ENCODE peak calls at places on chromosomes 7 and 10, in nine cellular contexts. V is right atrium auricular region; P is aorta; C is uterus; R is trophoblast cell; J is spleen; Y is CD8-positive, alpha-beta memory T cell; I is IMR-90; N is left ventricle myocardium inferior. T is an unnamed sample.

GRCh38 chr10:35546824-35547225 is 58.3 kb upstream of the GJD4 start:
- DNase-seq in N (no peak), P (no peak), C (no peak), V (no peak), Y (no peak), I (peak; percentile 61), R (peak; percentile 84), J (no peak), T (no peak)

GRCh38 chr10:133421336-133422222 is 2.8 kb downstream of the SPRN start:
- DNase-seq in V (peak; percentile 48), C (no peak), N (no peak), Y (no peak), P (peak; percentile 65), I (no peak), J (peak; percentile 74), R (no peak), T (no peak)

GRCh38 chr7:66099232-66099550 is 15.5 kb upstream of the CRCP start:
- DNase-seq in J (no peak), N (no peak), P (no peak), R (no peak), I (no peak), Y (no peak), C (peak; percentile 51), V (no peak), T (no peak)

GRCh38 chr7:103613655-103614642 is 167.9 kb upstream of the SLC26A5 start:
- DNase-seq in P (no peak), N (no peak), C (no peak), V (no peak), I (no peak), R (no peak), Y (no peak), J (no peak), T (no peak)

GRCh38 chr7:127799535-127800305 is 147.7 kb downstream of the SND1 start:
- DNase-seq in V (no peak), I (no peak), C (no peak), N (no peak), Y (no peak), R (no peak), J (no peak), P (no peak), T (no peak)

GRCh38 chr10:86263907-86264306 is 102.7 kb downstream of the GRID1 start:
- DNase-seq in C (peak; percentile 1), P (no peak), Y (no peak), J (peak; percentile 61), I (no peak), V (no peak), R (no peak), N (no peak), T (peak; percentile 19)

GRCh38 chr10:44619975-44620374 is 235.1 kb upstream of the CXCL12 start:
- DNase-seq in C (no peak), V (no peak), I (no peak), P (no peak), N (no peak), Y (no peak), R (no peak), J (no peak), T (no peak)

GRCh38 chr7:24827027-24827426 is 69.8 kb upstream of the GSDME start:
- DNase-seq in J (no peak), V (no peak), N (no peak), I (no peak), P (no peak), R (peak; percentile 27), Y (no peak), C (no peak), T (no peak)

GRCh38 chr10:112132429-112132828 is 51.1 kb downstream of the GPAM start:
- DNase-seq in J (no peak), R (no peak), Y (no peak), C (no peak), N (no peak), P (no peak), I (no peak), V (no peak), T (no peak)

GRCh38 chr7:28166982-28167715 is 13.4 kb downstream of the JAZF1 start:
- DNase-seq in R (no peak), J (no peak), Y (no peak), C (no peak), N (no peak), I (peak; percentile 31), V (no peak), P (no peak), T (no peak)

GRCh38 chr10:128150045-128150493 is 23.8 kb upstream of the MKI67 start:
- DNase-seq in P (peak; percentile 85), Y (peak; percentile 74), N (peak; percentile 38), V (no peak), J (peak; percentile 94), I (peak; percentile 51), C (no peak), R (peak; percentile 80), T (peak; percentile 92)

GRCh38 chr10:125102821-125103220 is 57.5 kb downstream of the CTBP2 start:
- DNase-seq in J (peak; percentile 56), I (no peak), Y (no peak), N (no peak), P (no peak), R (peak; percentile 28), V (no peak), C (no peak), T (no peak)

GRCh38 chr10:125102216-125102615 is 58.1 kb downstream of the CTBP2 start:
- DNase-seq in R (no peak), C (no peak), Y (no peak), P (peak; percentile 31), N (no peak), J (peak; percentile 74), I (peak; percentile 81), V (no peak), T (no peak)

GRCh38 chr10:125104559-125104958 is 55.8 kb downstream of the CTBP2 start:
- DNase-seq in Y (no peak), I (no peak), P (no peak), C (no peak), N (no peak), J (no peak), V (no peak), R (no peak), T (no peak)

GRCh38 chr10:125105155-125105554 is 55.2 kb downstream of the CTBP2 start:
- DNase-seq in C (no peak), P (no peak), J (peak; percentile 17), R (no peak), I (no peak), V (no peak), N (no peak), Y (no peak), T (no peak)

GRCh38 chr10:125103466-125104377 is 56.6 kb downstream of the CTBP2 start:
- DNase-seq in Y (no peak), P (no peak), N (no peak), J (peak; percentile 48), R (no peak), V (no peak), C (no peak), I (no peak), T (no peak)
- H3K27ac ChIP-seq in Y (no peak overlapping the region), P (no peak overlapping the region), N (no peak overlapping the region), J (peak overlapping the region; percentile 57), R (no peak overlapping the region), V (no peak overlapping the region), C (no peak overlapping the region), I (no peak overlapping the region), T (no peak overlapping the region)

GRCh38 chr10:131946321-131946751 is 35.4 kb downstream of the BNIP3 start:
- DNase-seq in N (no peak), V (no peak), I (peak; percentile 91), P (peak; percentile 75), R (no peak), J (peak; percentile 31), C (no peak), Y (no peak), T (no peak)

GRCh38 chr10:131948501-131948900 is 33.2 kb downstream of the BNIP3 start:
- DNase-seq in V (no peak), R (no peak), Y (no peak), P (peak; percentile 20), J (peak; percentile 20), I (no peak), N (no peak), C (no peak), T (no peak)

GRCh38 chr10:131946880-131947279 is 34.8 kb downstream of the BNIP3 start:
- DNase-seq in R (no peak), C (no peak), Y (no peak), V (no peak), N (no peak), J (peak; percentile 47), P (peak; percentile 57), I (no peak), T (no peak)

GRCh38 chr10:131949041-131949862 is 32.5 kb downstream of the BNIP3 start:
- DNase-seq in N (no peak), V (no peak), Y (no peak), P (peak; percentile 64), I (no peak), J (peak; percentile 44), C (no peak), R (peak; percentile 66), T (no peak)

GRCh38 chr10:131947631-131948347 is 33.9 kb downstream of the BNIP3 start:
- DNase-seq in J (peak; percentile 34), I (peak; percentile 78), N (no peak), C (no peak), V (no peak), R (no peak), P (peak; percentile 45), Y (no peak), T (no peak)
- H3K27ac ChIP-seq in J (peak overlapping the region; percentile 42), I (peak overlapping the region; percentile 64), N (no peak overlapping the region), C (no peak overlapping the region), V (no peak overlapping the region), R (no peak overlapping the region), P (no peak overlapping the region), Y (no peak overlapping the region), T (no peak overlapping the region)

GRCh38 chr10:75969031-75969430 is 537.6 kb downstream of the LRMDA start:
- DNase-seq in V (no peak), P (no peak), N (no peak), R (no peak), J (no peak), I (no peak), C (no peak), Y (no peak), T (no peak)

GRCh38 chr10:75971402-75972211 is 540.2 kb downstream of the LRMDA start:
- DNase-seq in I (peak; percentile 52), R (no peak), J (no peak), V (no peak), N (no peak), P (no peak), Y (no peak), C (peak; percentile 64), T (no peak)

GRCh38 chr10:75974080-75974479 is 542.7 kb downstream of the LRMDA start:
- DNase-seq in J (no peak), R (no peak), Y (no peak), P (no peak), C (no peak), N (no peak), I (no peak), V (no peak), T (no peak)

GRCh38 chr10:75976681-75977080 is 545.3 kb downstream of the LRMDA start:
- DNase-seq in J (no peak), R (no peak), C (no peak), I (no peak), N (no peak), Y (no peak), V (no peak), P (no peak), T (no peak)

GRCh38 chr10:75972494-75973276 is 541.3 kb downstream of the LRMDA start:
- DNase-seq in Y (no peak), P (no peak), V (peak; percentile 61), J (no peak), C (peak; percentile 72), N (no peak), I (peak; percentile 52), R (no peak), T (no peak)
- H3K27ac ChIP-seq in Y (no peak overlapping the region), P (no peak overlapping the region), V (peak overlapping the region; percentile 68), J (peak overlapping the region; percentile 56), C (peak overlapping the region; percentile 69), N (peak overlapping the region; percentile 50), I (no peak overlapping the region), R (no peak overlapping the region), T (no peak overlapping the region)

GRCh38 chr10:79162861-79163662 is 94.3 kb downstream of the ZMIZ1 start:
- DNase-seq in N (no peak), Y (no peak), P (no peak), J (no peak), I (peak; percentile 54), R (no peak), C (no peak), V (no peak), T (no peak)
- H3K27ac ChIP-seq in N (peak overlapping the region; percentile 99), Y (no peak overlapping the region), P (no peak overlapping the region), J (peak overlapping the region; percentile 89), I (peak overlapping the region; percentile 55), R (no peak overlapping the region), C (peak overlapping the region; percentile 38), V (peak overlapping the region; percentile 58), T (no peak overlapping the region)